ENCODE peak calls at places on chromosomes 6 and 20, in ten cellular contexts. One of them, this sample, is unnamed.

GRCh38 chr20:36919715-36920333 is 31.7 kb downstream of the SAMHD1 start:
- DNase-seq in mammary epithelial cell: peak
- DNase-seq in HL-60: peak
- DNase-seq in AG10803: peak
- DNase-seq in IMR-90: peak
- DNase-seq in fibroblast of mammary gland: peak
- DNase-seq in GM12865: peak
- DNase-seq in fibroblast of the aortic adventitia: peak
- DNase-seq in upper lobe of right lung: no peak
- DNase-seq in heart left ventricle: no peak
- DNase-seq in this sample: no peak

GRCh38 chr20:50592282-50593004 is 82.3 kb downstream of the PTPN1 start:
- DNase-seq in mammary epithelial cell: no peak
- DNase-seq in HL-60: no peak
- DNase-seq in AG10803: no peak
- DNase-seq in IMR-90: no peak
- DNase-seq in fibroblast of mammary gland: peak
- DNase-seq in GM12865: no peak
- DNase-seq in fibroblast of the aortic adventitia: no peak
- DNase-seq in upper lobe of right lung: peak
- DNase-seq in heart left ventricle: peak
- DNase-seq in this sample: no peak

GRCh38 chr20:37823276-37823980 is 79.5 kb upstream of the VSTM2L start:
- DNase-seq in mammary epithelial cell: peak
- DNase-seq in HL-60: no peak
- DNase-seq in AG10803: peak
- DNase-seq in IMR-90: peak
- DNase-seq in fibroblast of mammary gland: no peak
- DNase-seq in GM12865: peak
- DNase-seq in fibroblast of the aortic adventitia: peak
- DNase-seq in upper lobe of right lung: no peak
- DNase-seq in heart left ventricle: no peak
- DNase-seq in this sample: no peak

GRCh38 chr20:45752747-45753146 is 30.6 kb downstream of the SPINT4 start:
- DNase-seq in mammary epithelial cell: peak
- DNase-seq in HL-60: no peak
- DNase-seq in AG10803: no peak
- DNase-seq in IMR-90: peak
- DNase-seq in fibroblast of mammary gland: peak
- DNase-seq in GM12865: peak
- DNase-seq in fibroblast of the aortic adventitia: no peak
- DNase-seq in upper lobe of right lung: no peak
- DNase-seq in heart left ventricle: no peak
- DNase-seq in this sample: no peak

GRCh38 chr20:46814366-46815232 is 80.0 kb upstream of the EYA2 start:
- DNase-seq in mammary epithelial cell: peak
- DNase-seq in HL-60: no peak
- DNase-seq in AG10803: peak
- DNase-seq in IMR-90: peak
- DNase-seq in fibroblast of mammary gland: peak
- DNase-seq in GM12865: peak
- DNase-seq in fibroblast of the aortic adventitia: peak
- DNase-seq in upper lobe of right lung: no peak
- DNase-seq in heart left ventricle: no peak
- DNase-seq in this sample: no peak

GRCh38 chr20:42688576-42688975 is 501.1 kb downstream of the PTPRT start:
- DNase-seq in mammary epithelial cell: no peak
- DNase-seq in HL-60: no peak
- DNase-seq in AG10803: no peak
- DNase-seq in IMR-90: no peak
- DNase-seq in fibroblast of mammary gland: no peak
- DNase-seq in GM12865: no peak
- DNase-seq in fibroblast of the aortic adventitia: no peak
- DNase-seq in upper lobe of right lung: no peak
- DNase-seq in heart left ventricle: no peak
- DNase-seq in this sample: peak

GRCh38 chr6:168061269-168062210 is 17.5 kb downstream of the FRMD1 start:
- DNase-seq in mammary epithelial cell: no peak
- DNase-seq in HL-60: no peak
- DNase-seq in AG10803: no peak
- DNase-seq in IMR-90: no peak
- DNase-seq in fibroblast of mammary gland: no peak
- DNase-seq in GM12865: no peak
- DNase-seq in fibroblast of the aortic adventitia: no peak
- DNase-seq in upper lobe of right lung: no peak
- DNase-seq in heart left ventricle: no peak
- DNase-seq in this sample: no peak

GRCh38 chr6:76416821-76417605 is 344.6 kb upstream of the IMPG1 start:
- DNase-seq in mammary epithelial cell: peak
- DNase-seq in HL-60: no peak
- DNase-seq in AG10803: no peak
- DNase-seq in IMR-90: no peak
- DNase-seq in fibroblast of mammary gland: no peak
- DNase-seq in GM12865: no peak
- DNase-seq in fibroblast of the aortic adventitia: no peak
- DNase-seq in upper lobe of right lung: no peak
- DNase-seq in heart left ventricle: no peak
- DNase-seq in this sample: no peak

GRCh38 chr6:111230351-111231077 is 143.2 kb downstream of the SLC16A10 start:
- DNase-seq in mammary epithelial cell: peak
- DNase-seq in HL-60: no peak
- DNase-seq in AG10803: peak
- DNase-seq in IMR-90: peak
- DNase-seq in fibroblast of mammary gland: peak
- DNase-seq in GM12865: no peak
- DNase-seq in fibroblast of the aortic adventitia: peak
- DNase-seq in upper lobe of right lung: no peak
- DNase-seq in heart left ventricle: no peak
- DNase-seq in this sample: no peak

GRCh38 chr6:3697609-3698008 is 53.9 kb downstream of the PXDC1 start:
- DNase-seq in mammary epithelial cell: peak
- DNase-seq in HL-60: no peak
- DNase-seq in AG10803: peak
- DNase-seq in IMR-90: peak
- DNase-seq in fibroblast of mammary gland: peak
- DNase-seq in GM12865: no peak
- DNase-seq in fibroblast of the aortic adventitia: peak
- DNase-seq in upper lobe of right lung: no peak
- DNase-seq in heart left ventricle: no peak
- DNase-seq in this sample: no peak

GRCh38 chr6:83055366-83055964 is 10.2 kb downstream of the UBE3D start:
- DNase-seq in mammary epithelial cell: no peak
- DNase-seq in HL-60: peak
- DNase-seq in AG10803: peak
- DNase-seq in IMR-90: peak
- DNase-seq in fibroblast of mammary gland: peak
- DNase-seq in GM12865: peak
- DNase-seq in fibroblast of the aortic adventitia: peak
- DNase-seq in upper lobe of right lung: no peak
- DNase-seq in heart left ventricle: no peak
- DNase-seq in this sample: peak

GRCh38 chr6:41427642-41428401 is 92.4 kb downstream of the NCR2 start:
- DNase-seq in mammary epithelial cell: peak
- DNase-seq in HL-60: no peak
- DNase-seq in AG10803: no peak
- DNase-seq in IMR-90: no peak
- DNase-seq in fibroblast of mammary gland: no peak
- DNase-seq in GM12865: no peak
- DNase-seq in fibroblast of the aortic adventitia: no peak
- DNase-seq in upper lobe of right lung: peak
- DNase-seq in heart left ventricle: peak
- DNase-seq in this sample: peak

GRCh38 chr6:37491161-37491829 is 8.4 kb downstream of the CCDC167 start:
- DNase-seq in mammary epithelial cell: no peak
- DNase-seq in HL-60: no peak
- DNase-seq in AG10803: no peak
- DNase-seq in IMR-90: no peak
- DNase-seq in fibroblast of mammary gland: no peak
- DNase-seq in GM12865: no peak
- DNase-seq in fibroblast of the aortic adventitia: no peak
- DNase-seq in upper lobe of right lung: no peak
- DNase-seq in heart left ventricle: no peak
- DNase-seq in this sample: no peak

GRCh38 chr6:166743925-166744653 is 117.0 kb upstream of the RPS6KA2 start:
- DNase-seq in mammary epithelial cell: no peak
- DNase-seq in HL-60: no peak
- DNase-seq in AG10803: no peak
- DNase-seq in IMR-90: peak
- DNase-seq in fibroblast of mammary gland: no peak
- DNase-seq in GM12865: no peak
- DNase-seq in fibroblast of the aortic adventitia: no peak
- DNase-seq in upper lobe of right lung: no peak
- DNase-seq in heart left ventricle: no peak
- DNase-seq in this sample: no peak

GRCh38 chr6:144447487-144447886 is 162.4 kb downstream of the UTRN start:
- DNase-seq in mammary epithelial cell: peak
- DNase-seq in HL-60: no peak
- DNase-seq in AG10803: peak
- DNase-seq in IMR-90: peak
- DNase-seq in fibroblast of mammary gland: peak
- DNase-seq in GM12865: no peak
- DNase-seq in fibroblast of the aortic adventitia: peak
- DNase-seq in upper lobe of right lung: no peak
- DNase-seq in heart left ventricle: no peak
- DNase-seq in this sample: no peak

GRCh38 chr6:16130437-16130891 is 1.6 kb downstream of the MYLIP start:
- DNase-seq in mammary epithelial cell: peak
- DNase-seq in HL-60: no peak
- DNase-seq in AG10803: no peak
- DNase-seq in IMR-90: no peak
- DNase-seq in fibroblast of mammary gland: no peak
- DNase-seq in GM12865: no peak
- DNase-seq in fibroblast of the aortic adventitia: no peak
- DNase-seq in upper lobe of right lung: no peak
- DNase-seq in heart left ventricle: no peak
- DNase-seq in this sample: no peak

DNA sequence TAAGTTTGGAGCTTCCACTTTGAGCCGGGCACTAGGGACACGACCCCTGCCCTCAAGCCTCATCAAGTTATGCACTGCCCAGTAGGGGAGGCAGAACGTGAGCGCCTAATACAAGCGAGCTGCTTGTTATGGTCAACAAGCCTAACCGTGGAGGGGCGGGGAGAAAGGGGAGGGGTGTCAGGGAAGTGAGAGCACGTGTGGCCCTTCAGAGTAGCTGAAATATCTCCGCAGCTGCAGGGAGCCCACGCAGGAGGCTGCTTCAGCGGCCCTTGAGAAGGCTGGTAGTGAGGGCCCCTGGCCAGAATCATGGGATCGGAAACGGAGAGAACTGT is 713 bp downstream of the ALDH5A1 start:
- DNase-seq in mammary epithelial cell: no peak
- DNase-seq in HL-60: peak
- DNase-seq in AG10803: peak
- DNase-seq in IMR-90: peak
- DNase-seq in fibroblast of mammary gland: peak
- DNase-seq in GM12865: peak
- DNase-seq in fibroblast of the aortic adventitia: peak
- DNase-seq in upper lobe of right lung: peak
- DNase-seq in heart left ventricle: peak
- DNase-seq in this sample: peak
- TF ChIP-seq CTCF in mammary epithelial cell: no peak
- TF ChIP-seq CTCF in HL-60: no peak
- TF ChIP-seq CTCF in AG10803: no peak
- TF ChIP-seq CTCF in IMR-90: no peak
- TF ChIP-seq CTCF in fibroblast of mammary gland: no peak
- TF ChIP-seq CTCF in GM12865: no peak
- TF ChIP-seq CTCF in fibroblast of the aortic adventitia: no peak
- TF ChIP-seq CTCF in upper lobe of right lung: no peak
- TF ChIP-seq CTCF in heart left ventricle: no peak
- TF ChIP-seq CTCF in this sample: no peak

GRCh38 chr6:79570129-79570801 is 33.0 kb upstream of the LCA5 start:
- DNase-seq in mammary epithelial cell: peak
- DNase-seq in HL-60: no peak
- DNase-seq in AG10803: peak
- DNase-seq in IMR-90: peak
- DNase-seq in fibroblast of mammary gland: peak
- DNase-seq in GM12865: no peak
- DNase-seq in fibroblast of the aortic adventitia: peak
- DNase-seq in upper lobe of right lung: no peak
- DNase-seq in heart left ventricle: no peak
- DNase-seq in this sample: peak

GRCh38 chr6:79574636-79575035 is 37.4 kb upstream of the LCA5 start:
- DNase-seq in mammary epithelial cell: peak
- DNase-seq in HL-60: no peak
- DNase-seq in AG10803: peak
- DNase-seq in IMR-90: peak
- DNase-seq in fibroblast of mammary gland: peak
- DNase-seq in GM12865: no peak
- DNase-seq in fibroblast of the aortic adventitia: peak
- DNase-seq in upper lobe of right lung: no peak
- DNase-seq in heart left ventricle: no peak
- DNase-seq in this sample: no peak

GRCh38 chr6:79570802-79571367 is 33.7 kb upstream of the LCA5 start:
- DNase-seq in mammary epithelial cell: peak
- DNase-seq in HL-60: no peak
- DNase-seq in AG10803: peak
- DNase-seq in IMR-90: peak
- DNase-seq in fibroblast of mammary gland: peak
- DNase-seq in GM12865: peak
- DNase-seq in fibroblast of the aortic adventitia: peak
- DNase-seq in upper lobe of right lung: no peak
- DNase-seq in heart left ventricle: no peak
- DNase-seq in this sample: no peak
- TF ChIP-seq CTCF in mammary epithelial cell: peak
- TF ChIP-seq CTCF in HL-60: peak
- TF ChIP-seq CTCF in AG10803: peak
- TF ChIP-seq CTCF in IMR-90: peak
- TF ChIP-seq CTCF in fibroblast of mammary gland: peak
- TF ChIP-seq CTCF in GM12865: peak
- TF ChIP-seq CTCF in fibroblast of the aortic adventitia: peak
- TF ChIP-seq CTCF in upper lobe of right lung: peak
- TF ChIP-seq CTCF in heart left ventricle: peak
- TF ChIP-seq CTCF in this sample: peak

DNA sequence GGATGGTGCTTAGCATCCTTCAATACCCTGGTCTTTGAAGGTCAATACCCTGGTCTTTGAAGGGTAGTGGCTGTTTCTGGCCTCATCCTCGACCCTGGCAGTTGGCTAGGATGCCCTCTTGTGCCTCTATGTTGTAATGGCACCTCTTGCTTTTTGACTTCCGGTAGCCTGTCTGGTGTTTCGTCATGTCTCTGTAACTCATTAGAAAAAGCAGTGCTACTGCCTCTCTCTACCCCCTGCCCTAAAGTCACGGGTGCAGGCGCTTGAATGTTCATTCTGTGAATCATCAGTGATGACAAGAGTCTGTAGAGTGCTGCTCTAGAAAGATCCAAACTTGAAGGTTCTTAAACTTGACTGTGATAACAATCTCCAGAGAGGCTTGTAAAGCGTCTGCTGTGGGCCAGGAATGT is 28.3 kb downstream of the RSPO4 start:
- DNase-seq in mammary epithelial cell: peak
- DNase-seq in HL-60: peak
- DNase-seq in AG10803: peak
- DNase-seq in IMR-90: peak
- DNase-seq in fibroblast of mammary gland: peak
- DNase-seq in GM12865: peak
- DNase-seq in fibroblast of the aortic adventitia: peak
- DNase-seq in upper lobe of right lung: no peak
- DNase-seq in heart left ventricle: no peak
- DNase-seq in this sample: no peak
- TF ChIP-seq CTCF in mammary epithelial cell: peak
- TF ChIP-seq CTCF in HL-60: peak
- TF ChIP-seq CTCF in AG10803: peak
- TF ChIP-seq CTCF in IMR-90: peak
- TF ChIP-seq CTCF in fibroblast of mammary gland: peak
- TF ChIP-seq CTCF in GM12865: peak
- TF ChIP-seq CTCF in fibroblast of the aortic adventitia: peak
- TF ChIP-seq CTCF in upper lobe of right lung: peak
- TF ChIP-seq CTCF in heart left ventricle: no peak
- TF ChIP-seq CTCF in this sample: peak

GRCh38 chr6:98775205-98775604 is 59.2 kb upstream of the POU3F2 start:
- DNase-seq in mammary epithelial cell: no peak
- DNase-seq in HL-60: no peak
- DNase-seq in AG10803: no peak
- DNase-seq in IMR-90: no peak
- DNase-seq in fibroblast of mammary gland: no peak
- DNase-seq in GM12865: no peak
- DNase-seq in fibroblast of the aortic adventitia: no peak
- DNase-seq in upper lobe of right lung: no peak
- DNase-seq in heart left ventricle: no peak
- DNase-seq in this sample: no peak
- TF ChIP-seq CTCF in mammary epithelial cell: no peak
- TF ChIP-seq CTCF in HL-60: no peak
- TF ChIP-seq CTCF in AG10803: no peak
- TF ChIP-seq CTCF in IMR-90: no peak
- TF ChIP-seq CTCF in fibroblast of mammary gland: no peak
- TF ChIP-seq CTCF in GM12865: no peak
- TF ChIP-seq CTCF in fibroblast of the aortic adventitia: no peak
- TF ChIP-seq CTCF in upper lobe of right lung: no peak
- TF ChIP-seq CTCF in heart left ventricle: no peak
- TF ChIP-seq CTCF in this sample: peak

This sample was measured in progenitor cell of endocrine pancreas.